ENCODE peak calls at places on chromosome 3, in five cellular contexts. C is left lung, L is cardiac muscle cell, A is upper lobe of right lung, V is IMR-90. U is an unnamed sample.

GRCh38 chr3:132464066-132464465 is 46.8 kb downstream of the DNAJC13 start:
- DNase-seq in C (no peak), A (no peak), L (peak; percentile 33), V (peak; percentile 78), U (no peak)

GRCh38 chr3:63387568-63387967 is 109.5 kb downstream of the SYNPR start:
- DNase-seq in V (no peak), C (peak; percentile 50), A (no peak), L (peak; percentile 4), U (no peak)

GRCh38 chr3:120688121-120688520 is 6.1 kb upstream of the HGD start:
- DNase-seq in A (no peak), C (no peak), V (peak; percentile 79), L (peak; percentile 30), U (no peak)

GRCh38 chr3:46463120-46463867 is 1.4 kb downstream of the LTF start:
- DNase-seq in L (no peak), C (no peak), V (no peak), A (no peak), U (no peak)

GRCh38 chr3:98732239-98733054 is 30.7 kb upstream of the ST3GAL6 start:
- DNase-seq in C (peak; percentile 69), L (peak; percentile 49), A (peak; percentile 82), V (no peak), U (peak; percentile 50)

GRCh38 chr3:143122608-143123352 is 3.2 kb downstream of the CHST2 start:
- DNase-seq in A (no peak), L (no peak), C (no peak), V (no peak), U (no peak)

GRCh38 chr3:149216195-149216869 is 5.3 kb downstream of the CP start:
- DNase-seq in C (no peak), L (peak; percentile 54), A (no peak), V (no peak), U (no peak)

GRCh38 chr3:25910997-25911396 is 121.1 kb downstream of the OXSM start:
- DNase-seq in A (peak; percentile 53), C (peak; percentile 36), V (peak; percentile 48), L (peak; percentile 25), U (no peak)

GRCh38 chr3:9653565-9654248 is 4.4 kb downstream of the MTMR14 start:
- DNase-seq in L (no peak), V (no peak), A (no peak), C (no peak), U (no peak)

GRCh38 chr3:149553781-149554451 is 79.4 kb downstream of the TM4SF4 start:
- DNase-seq in L (peak; percentile 92), V (peak; percentile 94), C (peak; percentile 38), A (no peak), U (no peak)

GRCh38 chr3:10459954-10460754 is 45.2 kb downstream of the ATP2B2 start:
- DNase-seq in C (peak; percentile 56), A (no peak), L (peak; percentile 86), V (peak; percentile 84), U (peak; percentile 77)

GRCh38 chr3:141840737-141841544 is 35.5 kb upstream of the ATP1B3 start:
- DNase-seq in V (no peak), C (no peak), L (peak; percentile 32), A (no peak), U (peak; percentile 59)

GRCh38 chr3:190003730-190004129 is 117.0 kb downstream of the P3H2 start:
- DNase-seq in L (peak; percentile 61), C (no peak), A (no peak), V (peak; percentile 75), U (peak; percentile 79)

GRCh38 chr3:104460477-104461406 is 906.0 kb upstream of the ALCAM start:
- DNase-seq in C (no peak), V (peak; percentile 32), A (no peak), L (peak; percentile 55), U (peak; percentile 1)

GRCh38 chr3:28678083-28678482 is 329.5 kb upstream of the AZI2 start:
- DNase-seq in A (no peak), C (no peak), V (no peak), L (no peak), U (no peak)

GRCh38 chr3:160133757-160134156 is 91.5 kb upstream of the C3orf80 start:
- DNase-seq in L (no peak), V (no peak), A (no peak), C (no peak), U (no peak)

GRCh38 chr3:42975955-42976354 is 3.2 kb upstream of the GASK1A start:
- DNase-seq in C (no peak), L (no peak), A (no peak), V (no peak), U (no peak)

GRCh38 chr3:136546718-136547117 is 205.5 kb downstream of the STAG1 start:
- DNase-seq in C (no peak), A (no peak), L (peak; percentile 21), V (peak; percentile 22), U (no peak)
- TF ChIP-seq CTCF in C (no peak), A (peak; percentile 11), L (peak; percentile 7), V (peak; percentile 14), U (no peak)

GRCh38 chr3:170359178-170359704 is 1.7 kb downstream of the SKIL start:
- DNase-seq in C (no peak), A (no peak), V (no peak), L (no peak), U (no peak)
- H3K27ac ChIP-seq in C (peak overlapping the region; percentile 100), A (peak overlapping the region; percentile 99), V (peak overlapping the region; percentile 73), L (peak overlapping the region; percentile 99), U (peak overlapping the region; percentile 33)

DNA sequence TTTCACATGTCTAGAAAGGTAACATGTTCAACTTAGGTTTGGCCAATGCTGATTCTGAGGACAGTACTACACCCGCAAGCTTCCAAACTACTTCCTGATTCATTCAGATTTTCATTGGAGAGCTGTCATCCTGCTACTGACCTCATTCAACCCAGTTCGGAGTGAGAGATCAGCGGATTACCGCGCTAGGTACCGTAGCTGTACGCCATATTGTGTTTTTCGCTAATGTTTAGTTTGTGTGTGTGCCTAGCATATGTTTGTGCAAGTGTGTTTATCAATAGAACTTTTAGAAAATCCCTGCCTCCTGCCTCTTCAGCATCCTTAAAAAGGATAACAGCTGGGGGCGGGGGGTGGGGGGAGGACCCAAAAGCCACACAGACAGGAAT is 1.1 kb downstream of the ZBTB20 start:
- DNase-seq in V (peak; percentile 79), C (no peak), A (peak; percentile 56), L (peak; percentile 78), U (peak; percentile 50)
- TF ChIP-seq CTCF in V (no peak), C (no peak), A (no peak), L (no peak), U (no peak)

GRCh38 chr3:193545304-193545703 is 9.4 kb downstream of the ATP13A4 start:
- DNase-seq in V (no peak), L (no peak), A (no peak), C (no peak), U (no peak)
- H3K27ac ChIP-seq in V (no peak overlapping the region), L (no peak overlapping the region), A (no peak overlapping the region), C (no peak overlapping the region), U (no peak overlapping the region)